ENCODE peak calls at places on chromosomes 5 and 9, in five cellular contexts. X, Y, P, R and V are unnamed samples.

GRCh38 chr9:27835746-27836145 is 262.5 kb upstream of the C9orf72 start:
- DNase-seq in P (no peak), Y (no peak), R (no peak), X (no peak), V (no peak)

GRCh38 chr5:159894149-159894720 is 22.0 kb upstream of the ADRA1B start:
- DNase-seq in X (no peak), R (no peak), Y (no peak), P (no peak), V (no peak)

GRCh38 chr5:71748360-71748759 is 29.3 kb downstream of the CARTPT start:
- DNase-seq in Y (no peak), P (no peak), R (no peak), X (no peak), V (no peak)

GRCh38 chr9:133987455-133987800 is 4.7 kb downstream of the VAV2 start:
- DNase-seq in X (peak), P (no peak), Y (no peak), R (no peak), V (no peak)

GRCh38 chr5:166377756-166378155 is 1913.7 kb upstream of the WWC1 start:
- DNase-seq in R (no peak), Y (no peak), P (no peak), X (no peak), V (no peak)

GRCh38 chr9:91033802-91034201 is 232.2 kb downstream of the SYK start:
- DNase-seq in R (no peak), X (no peak), P (peak), Y (peak), V (no peak)

GRCh38 chr5:34522599-34523381 is 133.3 kb upstream of the RAI14 start:
- DNase-seq in P (peak), Y (peak), X (peak), R (peak), V (peak)

GRCh38 chr9:26264709-26265601 is 586.7 kb upstream of the TUSC1 start:
- DNase-seq in Y (no peak), R (no peak), P (no peak), X (no peak), V (no peak)

GRCh38 chr5:139862313-139862712 is 66.7 kb downstream of the PSD2 start:
- DNase-seq in R (no peak), Y (no peak), P (no peak), X (no peak), V (no peak)

GRCh38 chr5:9573796-9574195 is 27.9 kb upstream of the SEMA5A start:
- DNase-seq in R (no peak), P (no peak), Y (no peak), X (no peak), V (no peak)

GRCh38 chr9:102975246-102975645 is 19.9 kb upstream of the CYLC2 start:
- DNase-seq in X (no peak), Y (no peak), R (no peak), P (no peak), V (no peak)

GRCh38 chr9:86600291-86600690 is 246.1 kb upstream of the TUT7 start:
- DNase-seq in P (no peak), X (no peak), Y (no peak), R (no peak), V (no peak)

GRCh38 chr5:170854550-170854949 is 7.3 kb upstream of the RANBP17 start:
- DNase-seq in Y (no peak), P (no peak), R (no peak), X (no peak), V (no peak)

GRCh38 chr5:61055434-61056006 is 106.7 kb downstream of the SMIM15 start:
- DNase-seq in X (no peak), Y (peak), R (no peak), P (no peak), V (peak)

GRCh38 chr9:127159949-127160610 is 37.6 kb upstream of the ANGPTL2 start:
- DNase-seq in R (no peak), P (no peak), X (no peak), Y (no peak), V (no peak)

GRCh38 chr5:59079622-59080620 is 497.0 kb downstream of the RAB3C start:
- DNase-seq in X (no peak), R (no peak), Y (no peak), P (no peak), V (no peak)

GRCh38 chr9:121840838-121841760 is 189.7 kb downstream of the DAB2IP start:
- DNase-seq in R (no peak), P (no peak), X (no peak), Y (no peak), V (no peak)

GRCh38 chr5:6801236-6801635 is 88.0 kb downstream of the TENT4A start:
- DNase-seq in P (no peak), Y (no peak), X (no peak), R (no peak), V (no peak)

GRCh38 chr5:194102-194501 is 2.8 kb downstream of the LRRC14B start:
- DNase-seq in Y (no peak), R (no peak), X (peak), P (no peak), V (no peak)

GRCh38 chr5:177132504-177133118 is 962 bp upstream of the NSD1 start:
- DNase-seq in Y (no peak), R (no peak), X (no peak), P (no peak), V (no peak)

GRCh38 chr5:39219433-39219832 is at the start of gene FYB1:
- DNase-seq in Y (no peak), P (no peak), R (no peak), X (no peak), V (no peak)

GRCh38 chr9:93301911-93302525 is 118.1 kb downstream of the WNK2 start:
- DNase-seq in X (peak), R (peak), Y (peak), P (no peak), V (peak)

GRCh38 chr9:75891277-75892167 is 1.0 kb downstream of the PCSK5 start:
- DNase-seq in P (peak), Y (peak), X (no peak), R (no peak), V (peak)

GRCh38 chr9:91178281-91179236 is 183.2 kb downstream of the AUH start:
- DNase-seq in X (peak), Y (no peak), R (no peak), P (no peak), V (no peak)

GRCh38 chr5:37043693-37044092 is 167.1 kb downstream of the NIPBL start:
- DNase-seq in R (no peak), P (no peak), Y (no peak), X (no peak), V (no peak)

GRCh38 chr9:82332018-82332773 is 343.6 kb downstream of the SPATA31D1 start:
- DNase-seq in Y (no peak), P (no peak), X (no peak), R (no peak), V (no peak)

GRCh38 chr5:95887977-95888376 is 65.5 kb upstream of the GLRX start:
- DNase-seq in R (no peak), P (no peak), Y (no peak), X (no peak), V (no peak)

GRCh38 chr5:43140286-43140685 is 19.6 kb downstream of the ZNF131 start:
- DNase-seq in X (no peak), R (no peak), Y (no peak), P (no peak), V (no peak)

GRCh38 chr5:119470851-119471451 is 18.7 kb downstream of the HSD17B4 start:
- DNase-seq in P (peak), X (no peak), Y (peak), R (no peak), V (no peak)

GRCh38 chr5:138653502-138653901 is 78.3 kb upstream of the HSPA9 start:
- DNase-seq in X (no peak), P (peak), Y (no peak), R (no peak), V (no peak)

GRCh38 chr9:7165350-7165937 is 407.7 kb downstream of the KDM4C start:
- DNase-seq in P (no peak), X (no peak), Y (peak), R (no peak), V (no peak)

GRCh38 chr5:54909126-54909525 is 76.3 kb downstream of the ESM1 start:
- DNase-seq in Y (no peak), P (no peak), R (no peak), X (no peak), V (no peak)

GRCh38 chr5:53073349-53073748 is 36.2 kb downstream of the MOCS2 start:
- DNase-seq in Y (no peak), X (no peak), P (no peak), R (no peak), V (no peak)

GRCh38 chr9:16136961-16137360 is 584.1 kb downstream of the CCDC171 start:
- DNase-seq in R (no peak), X (no peak), P (no peak), Y (no peak), V (no peak)

DNA sequence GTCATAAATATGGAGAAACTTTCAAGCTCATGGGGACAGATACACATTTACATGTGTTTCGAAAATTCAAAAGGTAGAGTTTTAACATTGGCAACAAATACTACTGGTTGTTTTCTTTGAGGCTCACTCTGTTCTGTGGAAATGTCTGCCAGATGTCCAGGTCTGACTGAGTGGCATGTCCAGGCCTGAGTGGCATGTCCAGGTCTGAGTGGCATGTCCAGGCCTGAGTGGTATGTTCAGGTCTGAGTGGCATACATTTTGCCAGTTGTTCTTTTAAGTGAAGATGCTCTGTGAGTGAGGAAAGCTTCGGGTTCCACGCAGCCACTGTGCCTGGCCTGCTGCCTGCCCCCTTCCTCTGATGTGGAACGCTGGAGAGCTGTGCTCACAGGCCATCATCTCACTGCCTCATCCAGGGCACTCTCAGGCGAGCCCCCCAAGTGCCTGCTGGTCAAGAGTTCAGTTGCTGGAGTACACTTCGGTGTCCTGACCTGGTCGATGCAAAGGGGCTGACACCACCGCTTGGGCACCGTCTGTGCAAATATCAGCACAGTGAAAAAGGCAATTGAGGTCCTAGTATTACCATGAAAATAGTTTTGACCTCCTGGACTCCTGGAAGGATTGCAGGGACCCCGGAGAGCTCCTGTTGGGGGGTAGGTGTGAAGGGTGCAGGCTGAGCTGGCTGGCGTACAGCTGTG is 89.9 kb downstream of the EHMT1 start:
- DNase-seq in P (no peak), X (no peak), R (no peak), Y (no peak), V (no peak)
- TF ChIP-seq POLR2AphosphoS5 in P (no peak), X (no peak), R (no peak), Y (no peak), V (no peak)

GRCh38 chr9:72474676-72475075 is 46.7 kb upstream of the TMC1 start:
- DNase-seq in X (no peak), Y (no peak), P (no peak), R (no peak), V (no peak)

GRCh38 chr9:72476100-72476499 is 45.3 kb upstream of the TMC1 start:
- DNase-seq in R (no peak), X (no peak), Y (no peak), P (no peak), V (no peak)

GRCh38 chr9:72476617-72477375 is 44.6 kb upstream of the TMC1 start:
- DNase-seq in X (no peak), Y (peak), R (no peak), P (peak), V (no peak)

GRCh38 chr9:72471096-72471495 is 50.3 kb upstream of the TMC1 start:
- DNase-seq in Y (no peak), P (no peak), X (no peak), R (no peak), V (no peak)

GRCh38 chr9:72473474-72474241 is 47.8 kb upstream of the TMC1 start:
- DNase-seq in X (no peak), P (no peak), Y (no peak), R (no peak), V (no peak)
- TF ChIP-seq POLR2AphosphoS5 in X (no peak), P (no peak), Y (no peak), R (no peak), V (no peak)

DNA sequence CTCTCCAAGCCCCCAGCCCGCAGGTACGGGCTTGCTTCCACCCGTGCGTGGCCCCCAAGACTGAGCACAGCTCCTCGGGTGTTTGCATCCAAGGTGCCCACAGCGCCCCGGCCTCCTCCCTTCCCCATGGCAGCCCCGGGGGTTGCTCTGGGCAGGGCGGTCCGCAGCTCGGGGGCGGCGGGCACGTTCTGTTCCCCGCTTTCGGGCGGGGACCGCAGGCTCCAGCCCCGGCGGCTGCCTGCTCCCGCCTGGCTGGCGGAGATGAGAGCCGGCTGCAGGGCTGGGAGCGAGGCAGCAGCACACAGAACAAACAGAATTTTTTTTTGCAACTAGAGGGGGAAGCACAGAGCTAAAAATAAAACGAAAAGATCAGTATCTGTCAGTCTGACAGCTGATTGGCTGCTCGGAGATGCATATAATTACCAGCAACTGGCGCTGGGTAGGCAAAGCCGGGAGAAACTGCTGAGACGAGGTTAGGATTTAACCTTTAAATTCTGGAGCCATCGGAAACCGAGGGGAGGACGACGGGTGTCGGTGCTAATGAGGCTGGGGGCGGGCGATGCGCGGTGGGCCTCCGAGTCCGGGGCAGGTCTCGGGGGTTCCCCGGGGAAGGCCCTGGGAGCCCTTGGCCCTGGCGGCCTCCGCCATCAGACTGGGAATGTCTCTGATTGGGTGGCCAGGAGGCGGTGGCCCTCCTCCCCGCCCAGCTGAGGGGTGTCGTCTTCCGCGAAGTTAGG is 142.7 kb upstream of the IER5L start:
- DNase-seq in P (no peak), X (peak), R (peak), Y (peak), V (peak)
- TF ChIP-seq POLR2AphosphoS5 in P (no peak), X (no peak), R (no peak), Y (no peak), V (no peak)

GRCh38 chr5:172175263-172175719 is 12.7 kb downstream of the STK10 start:
- DNase-seq in P (no peak), Y (peak), R (peak), X (no peak), V (peak)
- TF ChIP-seq POLR2AphosphoS5 in P (no peak), Y (no peak), R (peak), X (no peak), V (peak)

GRCh38 chr9:110255417-110256141 is 728 bp downstream of the TXN start:
- DNase-seq in X (peak), Y (peak), P (no peak), R (peak), V (peak)
- TF ChIP-seq POLR2AphosphoS5 in X (peak), Y (peak), P (peak), R (peak), V (no peak)

GRCh38 chr9:131442351-131442750 is 48.5 kb downstream of the PRRC2B start:
- DNase-seq in X (no peak), P (no peak), R (no peak), Y (no peak), V (no peak)
- TF ChIP-seq POLR2AphosphoS5 in X (no peak), P (no peak), R (no peak), Y (no peak), V (no peak)

GRCh38 chr9:13436591-13436990 is 157.1 kb upstream of the MPDZ start:
- DNase-seq in P (no peak), X (no peak), Y (no peak), R (no peak), V (no peak)
- TF ChIP-seq POLR2AphosphoS5 in P (no peak), X (no peak), Y (no peak), R (no peak), V (no peak)

GRCh38 chr5:147466581-147466980 is 43.3 kb downstream of the DPYSL3 start:
- DNase-seq in X (no peak), R (no peak), Y (no peak), P (no peak), V (no peak)
- TF ChIP-seq POLR2AphosphoS5 in X (no peak), R (no peak), Y (no peak), P (no peak), V (no peak)

DNA sequence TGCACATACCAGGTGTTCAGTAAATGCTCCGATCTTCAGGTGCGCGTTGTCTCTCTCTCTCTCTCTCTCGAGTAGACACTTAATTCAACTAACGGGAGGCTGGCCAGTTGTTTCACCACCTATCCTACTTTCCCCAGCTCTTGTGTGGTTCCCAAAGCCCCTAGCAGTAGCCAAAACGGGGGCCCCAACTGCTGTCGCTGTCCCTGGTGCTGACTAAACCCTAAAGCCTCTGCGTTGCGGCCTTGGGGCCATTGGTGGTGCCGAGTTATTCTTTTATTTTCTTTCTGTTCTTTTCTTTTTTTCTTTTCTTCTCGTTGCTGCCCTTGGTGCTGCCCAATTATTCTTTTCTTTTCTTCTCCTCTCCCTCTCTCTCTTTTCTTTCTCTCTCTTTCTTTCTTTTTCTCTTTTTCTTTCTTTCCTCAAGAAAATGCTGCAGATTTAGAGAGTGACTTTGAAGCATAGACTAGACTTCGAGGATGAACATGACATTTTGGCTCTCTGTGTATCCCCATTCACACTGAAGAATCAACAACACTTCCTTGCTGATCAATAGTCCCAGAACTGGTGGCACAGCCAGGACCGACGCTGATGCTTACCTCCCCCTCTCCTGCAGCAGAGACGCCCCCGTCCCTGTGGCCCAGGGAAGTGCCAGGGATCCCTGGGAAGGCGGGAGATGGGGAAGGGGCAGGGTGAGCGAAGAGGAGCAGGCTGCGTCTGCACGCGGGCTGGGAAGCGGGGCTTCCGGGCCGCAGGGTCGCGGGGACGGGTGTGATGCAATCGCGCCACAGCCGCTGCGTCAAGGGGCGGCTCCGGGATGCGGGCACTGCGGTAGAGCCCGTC is at the start of gene FBLL1:
- DNase-seq in R (no peak), Y (peak), X (no peak), P (no peak), V (no peak)
- TF ChIP-seq POLR2AphosphoS5 in R (no peak), Y (no peak), X (no peak), P (no peak), V (no peak)

GRCh38 chr5:150486402-150487198 is 21.3 kb upstream of the NDST1 start:
- DNase-seq in R (peak), X (no peak), P (peak), Y (peak), V (peak)

GRCh38 chr5:150487199-150488061 is 20.5 kb upstream of the NDST1 start:
- DNase-seq in P (no peak), R (no peak), Y (peak), X (no peak), V (no peak)

GRCh38 chr5:150488519-150489357 is 19.2 kb upstream of the NDST1 start:
- DNase-seq in R (no peak), X (no peak), Y (peak), P (no peak), V (no peak)

GRCh38 chr5:150484964-150485769 is 22.8 kb upstream of the NDST1 start:
- DNase-seq in P (no peak), R (no peak), X (peak), Y (no peak), V (no peak)

DNA sequence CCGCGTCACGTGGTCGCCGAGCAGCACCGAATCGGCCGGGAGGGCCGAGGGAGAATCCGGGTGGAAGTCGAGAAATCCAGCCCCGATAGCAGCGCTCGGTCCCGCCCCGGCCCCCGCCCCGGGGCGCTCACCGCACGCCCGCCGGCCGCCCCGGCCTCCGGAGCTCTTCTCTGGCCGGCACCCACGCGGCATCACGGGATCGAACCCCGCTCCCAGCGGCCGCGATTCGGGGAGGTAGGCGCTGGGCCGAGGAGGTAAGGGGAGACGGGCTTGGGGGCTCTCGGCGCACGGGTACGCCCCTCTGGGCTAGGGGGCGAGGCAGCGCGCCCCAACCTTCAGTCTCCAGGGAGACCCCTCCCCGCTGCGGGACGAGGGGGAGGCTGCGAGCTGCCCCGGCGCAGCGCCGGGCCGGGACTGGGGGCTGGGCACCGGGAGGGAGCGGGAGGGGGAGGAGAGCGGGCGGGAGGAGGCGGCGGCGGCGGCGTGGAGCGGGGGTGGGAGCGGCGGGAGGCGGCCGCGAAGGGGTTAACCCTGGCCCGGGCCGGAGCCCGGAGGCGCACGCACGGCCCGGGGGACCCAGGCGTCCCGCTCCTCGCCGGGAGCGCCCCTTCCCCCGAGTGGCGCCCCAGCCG is 22.0 kb upstream of the NDST1 start:
- DNase-seq in R (peak), X (no peak), P (no peak), Y (peak), V (peak)
- TF ChIP-seq POLR2AphosphoS5 in R (no peak), X (no peak), P (peak), Y (no peak), V (no peak)